ENCODE peak calls at places on chromosome 19, in ten cellular contexts. U, C, M, Q, A, F, N, D, O and K are unnamed samples.

GRCh38 chr19:51552996-51553725 is 17.9 kb upstream of the ZNF175 start:
- DNase-seq in A (no peak), Q (no peak), M (peak), F (peak), C (peak), O (peak), N (peak), U (peak), D (peak), K (peak)

GRCh38 chr19:7811989-7812388 is 18.0 kb upstream of the EVI5L start:
- DNase-seq in M (no peak), A (no peak), O (no peak), U (no peak), C (no peak), D (no peak), N (no peak), Q (no peak), F (no peak), K (no peak)

GRCh38 chr19:2927032-2927430 is 17.7 kb downstream of the ZNF77 start:
- DNase-seq in C (no peak), A (no peak), M (no peak), O (no peak), N (no peak), Q (no peak), D (no peak), U (no peak), F (no peak), K (no peak)

GRCh38 chr19:50795665-50796073 is 5.5 kb downstream of the ACP4 start:
- DNase-seq in A (peak), O (no peak), F (no peak), C (no peak), Q (no peak), M (no peak), D (no peak), N (no peak), U (no peak), K (no peak)

GRCh38 chr19:45142728-45143115 is 18.1 kb downstream of the NKPD1 start:
- DNase-seq in F (no peak), M (no peak), O (no peak), C (no peak), N (no peak), Q (no peak), D (no peak), A (no peak), U (no peak), K (no peak)

GRCh38 chr19:3408996-3409345 is 42.6 kb downstream of the NFIC start:
- DNase-seq in U (no peak), N (no peak), O (no peak), A (no peak), D (no peak), Q (no peak), C (no peak), F (no peak), M (no peak), K (no peak)

GRCh38 chr19:7394728-7395359 is 46.1 kb downstream of the ARHGEF18 start:
- DNase-seq in M (peak), O (peak), U (peak), C (peak), D (peak), N (peak), F (peak), Q (peak), A (peak), K (peak)

GRCh38 chr19:6374179-6374709 is 1.5 kb downstream of the PSPN start:
- DNase-seq in C (no peak), M (no peak), F (no peak), O (no peak), Q (no peak), D (no peak), N (no peak), A (no peak), U (no peak), K (no peak)

GRCh38 chr19:2546128-2547032 is 70.5 kb downstream of the GADD45B start:
- DNase-seq in Q (no peak), D (peak), M (no peak), A (peak), C (peak), O (peak), U (no peak), F (no peak), N (no peak), K (no peak)

GRCh38 chr19:5587661-5588060 is 19.9 kb upstream of the TINCR start:
- DNase-seq in A (peak), O (no peak), N (no peak), D (no peak), M (no peak), C (no peak), U (no peak), F (no peak), Q (no peak), K (no peak)

GRCh38 chr19:40497214-40497613 is 30.4 kb downstream of the SPTBN4 start:
- DNase-seq in F (no peak), C (no peak), M (no peak), D (no peak), N (no peak), O (no peak), A (no peak), Q (no peak), U (no peak), K (no peak)

GRCh38 chr19:53132231-53132991 is at the start of gene ZNF415:
- DNase-seq in M (peak), D (peak), A (peak), Q (peak), C (peak), O (peak), F (peak), N (peak), U (peak), K (peak)

GRCh38 chr19:48283908-48284307 is 14.0 kb downstream of the ZNF114 start:
- DNase-seq in D (no peak), O (no peak), M (no peak), C (no peak), Q (no peak), A (no peak), N (peak), F (no peak), U (no peak), K (no peak)

GRCh38 chr19:54430306-54431254 is 15.3 kb downstream of the TTYH1 start:
- DNase-seq in C (peak), M (peak), F (no peak), Q (no peak), O (peak), U (no peak), D (peak), A (peak), N (peak), K (no peak)

GRCh38 chr19:30226464-30227070 is 145.6 kb upstream of the ZNF536 start:
- DNase-seq in D (no peak), O (no peak), U (no peak), F (no peak), N (no peak), M (no peak), Q (no peak), C (peak), A (no peak), K (no peak)

GRCh38 chr19:38952395-38953165 is 21.8 kb downstream of the MRPS12 start:
- DNase-seq in A (no peak), O (no peak), N (no peak), M (peak), U (no peak), Q (no peak), F (peak), C (no peak), D (no peak), K (peak)

GRCh38 chr19:3135961-3136683 is at the start of gene GNA15:
- DNase-seq in F (peak), A (peak), N (no peak), D (no peak), C (no peak), U (no peak), M (peak), O (no peak), Q (no peak), K (no peak)

GRCh38 chr19:45492627-45493470 is 4.0 kb downstream of the RTN2 start:
- DNase-seq in C (no peak), F (no peak), O (peak), U (peak), A (peak), M (no peak), D (peak), N (no peak), Q (no peak), K (no peak)

GRCh38 chr19:3458595-3459284 is 21.6 kb downstream of the SMIM24 start:
- DNase-seq in O (peak), Q (no peak), M (no peak), N (no peak), C (peak), U (no peak), A (no peak), F (no peak), D (peak), K (no peak)

GRCh38 chr19:10474962-10475451 is 28.1 kb downstream of the KEAP1 start:
- DNase-seq in Q (no peak), C (no peak), O (no peak), M (peak), D (no peak), U (no peak), F (no peak), N (no peak), A (no peak), K (no peak)

GRCh38 chr19:49949735-49950589 is 11.0 kb downstream of the SIGLEC11 start:
- DNase-seq in N (no peak), F (no peak), D (no peak), M (no peak), O (no peak), C (no peak), A (no peak), Q (no peak), U (peak), K (no peak)

GRCh38 chr19:8475005-8475404 is 27.4 kb downstream of the PRAM1 start:
- DNase-seq in O (no peak), N (no peak), M (no peak), C (no peak), F (no peak), D (no peak), A (no peak), Q (no peak), U (no peak), K (no peak)

GRCh38 chr19:40810160-40810559 is 11.2 kb downstream of the EGLN2 start:
- DNase-seq in C (no peak), F (no peak), D (no peak), M (no peak), A (peak), O (no peak), U (no peak), N (no peak), Q (no peak), K (no peak)

GRCh38 chr19:28794301-28794700 is 418.6 kb downstream of the UQCRFS1 start:
- DNase-seq in Q (no peak), A (no peak), D (no peak), N (no peak), C (no peak), F (no peak), M (no peak), O (no peak), U (no peak), K (no peak)

GRCh38 chr19:10299545-10300458 is 9.8 kb downstream of the ZGLP1 start:
- DNase-seq in A (no peak), U (no peak), M (no peak), O (no peak), C (no peak), Q (no peak), D (no peak), N (no peak), F (peak), K (no peak)

GRCh38 chr19:14138576-14139265 is 2.3 kb upstream of the ASF1B start:
- DNase-seq in U (no peak), A (no peak), M (no peak), D (no peak), Q (no peak), F (no peak), C (peak), O (no peak), N (no peak), K (no peak)

GRCh38 chr19:12230751-12231733 is 63.6 kb downstream of the ZNF44 start:
- DNase-seq in A (no peak), M (no peak), F (peak), C (no peak), U (no peak), N (no peak), O (peak), D (peak), Q (no peak), K (no peak)

GRCh38 chr19:33679696-33680095 is 57.9 kb downstream of the CHST8 start:
- DNase-seq in C (no peak), D (no peak), Q (no peak), M (no peak), N (no peak), A (peak), F (no peak), O (no peak), U (no peak), K (no peak)